ENCODE peak calls at places on chromosomes 3 and 15, in five cellular contexts. Q, C, U, N and A are unnamed samples.

GRCh38 chr3:51024765-51025681 is 350.3 kb downstream of the DOCK3 start:
- DNase-seq in Q (peak; percentile 61), C (no peak), U (peak; percentile 87), N (no peak), A (peak; percentile 93)

GRCh38 chr15:90037961-90038633 is 37.0 kb downstream of the ZNF710 start:
- DNase-seq in Q (no peak), C (no peak), U (peak; percentile 57), N (peak; percentile 66), A (peak; percentile 81)

GRCh38 chr3:41095702-41096101 is 103.6 kb upstream of the CTNNB1 start:
- DNase-seq in Q (no peak), C (no peak), U (no peak), N (no peak), A (no peak)

GRCh38 chr3:11735638-11736037 is 91.9 kb upstream of the VGLL4 start:
- DNase-seq in Q (no peak), C (no peak), U (no peak), N (no peak), A (no peak)

GRCh38 chr3:27990347-27990746 is 251.1 kb upstream of the CMC1 start:
- DNase-seq in Q (no peak), C (no peak), U (no peak), N (no peak), A (no peak)

GRCh38 chr3:192303235-192303634 is 424.1 kb downstream of the FGF12 start:
- DNase-seq in Q (no peak), C (peak; percentile 44), U (no peak), N (no peak), A (no peak)

GRCh38 chr15:91844928-91845327 is 8.6 kb upstream of the SLCO3A1 start:
- DNase-seq in Q (no peak), C (no peak), U (no peak), N (no peak), A (no peak)

GRCh38 chr3:180747805-180748361 is 68.6 kb upstream of the CCDC39 start:
- DNase-seq in Q (no peak), C (no peak), U (no peak), N (no peak), A (no peak)

GRCh38 chr3:39644176-39644575 is 165.2 kb upstream of the MYRIP start:
- DNase-seq in Q (no peak), C (no peak), U (no peak), N (no peak), A (no peak)

GRCh38 chr3:136925425-136926190 is 32.2 kb upstream of the IL20RB start:
- DNase-seq in Q (no peak), C (no peak), U (no peak), N (no peak), A (no peak)

GRCh38 chr15:39239562-39239961 is 341.3 kb upstream of the THBS1 start:
- DNase-seq in Q (no peak), C (no peak), U (no peak), N (no peak), A (no peak)

GRCh38 chr3:101813817-101814440 is 34.9 kb downstream of the NXPE3 start:
- DNase-seq in Q (no peak), C (peak; percentile 5), U (no peak), N (no peak), A (peak; percentile 34)

GRCh38 chr15:59532770-59533379 is 78.7 kb upstream of the GCNT3 start:
- DNase-seq in Q (no peak), C (no peak), U (no peak), N (peak; percentile 12), A (peak; percentile 20)

GRCh38 chr3:28556195-28556594 is 207.6 kb upstream of the AZI2 start:
- DNase-seq in Q (no peak), C (no peak), U (no peak), N (no peak), A (no peak)

GRCh38 chr3:123020709-123021108 is 6.9 kb downstream of the SEMA5B start:
- DNase-seq in Q (no peak), C (no peak), U (no peak), N (no peak), A (no peak)

GRCh38 chr15:99511529-99511864 is 54.3 kb upstream of the MEF2A start:
- DNase-seq in Q (no peak), C (no peak), U (no peak), N (no peak), A (no peak)

GRCh38 chr15:98410328-98410727 is 238.0 kb upstream of the IGF1R start:
- DNase-seq in Q (no peak), C (no peak), U (no peak), N (no peak), A (no peak)

GRCh38 chr3:11244131-11244677 is 28.0 kb upstream of the ATG7 start:
- DNase-seq in Q (no peak), C (no peak), U (no peak), N (no peak), A (no peak)

GRCh38 chr3:192884831-192885356 is 32.8 kb downstream of the MB21D2 start:
- DNase-seq in Q (no peak), C (no peak), U (no peak), N (no peak), A (no peak)

GRCh38 chr3:156271508-156271907 is 151.1 kb downstream of the KCNAB1 start:
- DNase-seq in Q (no peak), C (no peak), U (no peak), N (no peak), A (no peak)

GRCh38 chr3:28328188-28329151 is 20.1 kb upstream of the ZCWPW2 start:
- DNase-seq in Q (no peak), C (no peak), U (no peak), N (no peak), A (peak; percentile 55)

GRCh38 chr3:102174312-102174712 is 260.5 kb upstream of the ZPLD1 start:
- DNase-seq in Q (no peak), C (no peak), U (no peak), N (no peak), A (no peak)

GRCh38 chr3:178629430-178630178 is 93.4 kb downstream of the KCNMB2 start:
- DNase-seq in Q (no peak), C (no peak), U (no peak), N (no peak), A (no peak)